ENCODE peak calls at places on chromosomes 3 and 15, in seven cellular contexts. I is psoas muscle, L is GM23248, R is stomach, U is HCT116, Y is A673, V is heart left ventricle. W is an unnamed sample.
A peak's percentile ranks its signal among the peaks of the same experiment; 100 is the strongest.

GRCh38 chr15:75027551-75027950 is 4.2 kb downstream of the PPCDC start:
- DNase-seq in I (no peak), L (no peak), R (peak; percentile 28), U (no peak), Y (no peak), V (no peak), W (no peak)

GRCh38 chr3:134020135-134020680 is 9.5 kb downstream of the SLCO2A1 start:
- DNase-seq in I (no peak), L (no peak), R (no peak), U (no peak), Y (no peak), V (no peak), W (peak; percentile 26)

GRCh38 chr3:155912574-155913190 is 42.2 kb downstream of the GMPS start:
- DNase-seq in I (no peak), L (peak; percentile 34), R (no peak), U (no peak), Y (no peak), V (no peak), W (no peak)

GRCh38 chr15:69762373-69763148 is 309.9 kb downstream of the RPLP1 start:
- DNase-seq in I (no peak), L (no peak), R (no peak), U (peak; percentile 26), Y (peak; percentile 29), V (no peak), W (no peak)

GRCh38 chr15:39594056-39594763 is 13.3 kb downstream of the THBS1 start:
- DNase-seq in I (no peak), L (peak; percentile 41), R (no peak), U (no peak), Y (no peak), V (no peak), W (no peak)

GRCh38 chr3:194141415-194142155 is 5.6 kb downstream of the HES1 start:
- DNase-seq in I (peak; percentile 94), L (peak; percentile 96), R (peak; percentile 95), U (peak; percentile 82), Y (peak; percentile 93), V (peak; percentile 94), W (peak; percentile 91)

GRCh38 chr3:99410789-99411311 is 227.5 kb upstream of the COL8A1 start:
- DNase-seq in I (no peak), L (peak; percentile 90), R (no peak), U (no peak), Y (no peak), V (no peak), W (no peak)

GRCh38 chr3:23710555-23710954 is 95.2 kb upstream of the UBE2E1 start:
- DNase-seq in I (peak; percentile 23), L (no peak), R (no peak), U (no peak), Y (no peak), V (peak; percentile 62), W (peak; percentile 69)

GRCh38 chr15:75663931-75664421 is 16.3 kb downstream of the SNX33 start:
- DNase-seq in I (no peak), L (no peak), R (peak; percentile 68), U (no peak), Y (no peak), V (no peak), W (no peak)

GRCh38 chr3:181633556-181633955 is 78.2 kb upstream of the SOX2 start:
- DNase-seq in I (no peak), L (no peak), R (no peak), U (no peak), Y (no peak), V (no peak), W (no peak)

GRCh38 chr3:158313344-158313927 is 203.5 kb downstream of the RSRC1 start:
- DNase-seq in I (no peak), L (peak; percentile 32), R (no peak), U (peak; percentile 39), Y (peak; percentile 64), V (no peak), W (no peak)

GRCh38 chr15:48962662-48963523 is 826 bp downstream of the SHC4 start:
- DNase-seq in I (peak; percentile 52), L (peak; percentile 83), R (no peak), U (no peak), Y (peak; percentile 31), V (no peak), W (no peak)

GRCh38 chr15:74040115-74040850 is 42.1 kb downstream of the GOLGA6A start:
- DNase-seq in I (peak; percentile 66), L (peak; percentile 98), R (no peak), U (no peak), Y (peak; percentile 88), V (peak; percentile 73), W (peak; percentile 86)

GRCh38 chr3:9064853-9065252 is 101.6 kb upstream of the RAD18 start:
- DNase-seq in I (no peak), L (peak; percentile 12), R (no peak), U (no peak), Y (peak; percentile 83), V (peak; percentile 45), W (no peak)

GRCh38 chr15:63093486-63094205 is 28.0 kb upstream of the LACTB start:
- DNase-seq in I (peak; percentile 76), L (peak; percentile 82), R (peak; percentile 84), U (peak; percentile 65), Y (peak; percentile 70), V (peak; percentile 82), W (peak; percentile 84)

GRCh38 chr3:114718071-114718896 is 424.5 kb downstream of the TIGIT start:
- DNase-seq in I (no peak), L (no peak), R (no peak), U (no peak), Y (no peak), V (no peak), W (no peak)

GRCh38 chr15:79091204-79091867 is 756 bp upstream of the RASGRF1 start:
- DNase-seq in I (no peak), L (peak; percentile 43), R (no peak), U (no peak), Y (peak; percentile 42), V (no peak), W (no peak)

GRCh38 chr15:79090487-79091203 is at the start of gene RASGRF1:
- DNase-seq in I (no peak), L (peak; percentile 7), R (no peak), U (no peak), Y (peak; percentile 45), V (no peak), W (peak; percentile 11)

GRCh38 chr15:79089331-79089889 is 1.2 kb downstream of the RASGRF1 start:
- DNase-seq in I (no peak), L (no peak), R (no peak), U (no peak), Y (no peak), V (no peak), W (peak; percentile 16)

GRCh38 chr15:79088426-79089205 is 2.0 kb downstream of the RASGRF1 start:
- DNase-seq in I (no peak), L (no peak), R (no peak), U (no peak), Y (no peak), V (no peak), W (peak; percentile 9)

DNA sequence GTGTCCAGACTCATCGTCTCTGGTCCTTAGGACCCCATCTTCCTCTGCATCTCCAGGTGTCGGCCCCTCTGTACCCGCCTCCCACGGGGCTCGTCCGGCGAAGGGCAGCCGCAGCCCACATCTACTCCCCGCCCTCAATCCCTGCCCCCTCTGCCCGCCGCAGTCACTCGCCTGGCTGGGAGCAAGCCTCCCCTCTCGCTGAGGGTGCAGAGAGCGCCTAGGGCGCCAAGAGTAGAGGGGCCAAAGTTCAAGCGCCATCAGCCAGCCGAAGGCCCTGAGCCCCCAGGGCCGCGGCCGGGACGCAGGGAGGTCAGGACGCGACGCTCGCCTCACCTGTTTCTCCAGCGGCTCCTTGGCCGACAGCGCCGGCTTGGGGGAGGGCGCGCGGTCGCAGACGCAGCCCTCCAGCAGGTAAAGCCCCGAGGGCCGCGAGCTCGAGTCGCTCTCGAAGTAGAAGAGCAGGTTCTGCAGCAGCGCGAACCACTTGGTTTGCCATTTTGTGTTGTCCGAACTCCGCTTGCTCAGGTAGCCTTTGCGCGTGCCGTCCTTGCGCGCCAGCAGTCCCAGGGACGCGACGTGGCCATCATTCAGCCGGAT is 592 bp downstream of the RASGRF1 start:
- DNase-seq in I (no peak), L (no peak), R (no peak), U (no peak), Y (peak; percentile 11), V (no peak), W (peak; percentile 21)
- H3K4me3 ChIP-seq in I (peak overlapping the region; percentile 49), L (no peak overlapping the region), R (peak overlapping the region; percentile 36), U (no peak overlapping the region), Y (peak overlapping the region; percentile 15), V (peak overlapping the region; percentile 23), W (peak overlapping the region; percentile 37)

DNA sequence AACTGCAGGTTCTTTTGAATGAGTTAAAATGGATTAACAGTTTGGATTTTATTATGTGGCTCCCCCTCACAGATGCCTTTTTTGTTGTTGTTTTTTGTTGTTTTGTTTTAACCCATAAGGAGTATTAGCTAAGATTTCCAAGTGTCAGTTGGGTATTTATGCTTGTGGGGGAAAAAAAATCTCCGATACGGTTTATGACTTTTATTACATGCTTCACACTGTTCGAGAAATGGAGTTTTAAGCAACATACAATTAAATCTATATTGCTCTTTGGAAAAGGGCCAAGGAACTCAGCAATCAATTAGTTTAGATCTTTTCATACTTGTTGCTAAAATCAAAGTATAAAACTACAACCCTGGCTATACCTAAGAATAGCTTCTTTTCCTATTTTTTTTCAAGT is 15.9 kb downstream of the NR2F2 start:
- DNase-seq in I (no peak), L (no peak), R (no peak), U (no peak), Y (no peak), V (no peak), W (no peak)
- H3K27me3 ChIP-seq in I (no peaks in the 10 kb centered on the region), L (no peaks in the 10 kb centered on the region), R (peaks cover 63% of the 10 kb centered on the region), U (no peaks in the 10 kb centered on the region), Y (no peaks in the 10 kb centered on the region), V (peaks cover 26% of the 10 kb centered on the region), W (no peaks in the 10 kb centered on the region)

GRCh38 chr3:27532931-27533607 is 48.9 kb upstream of the SLC4A7 start:
- DNase-seq in I (no peak), L (peak; percentile 40), R (no peak), U (no peak), Y (no peak), V (no peak), W (no peak)
- H3K27ac ChIP-seq in I (peak overlapping the region; percentile 54), L (peak overlapping the region; percentile 91), R (peak overlapping the region; percentile 79), U (peak overlapping the region; percentile 97), Y (no peak overlapping the region), V (no peak overlapping the region), W (peak overlapping the region; percentile 68)

GRCh38 chr3:116863842-116864626 is 154.5 kb downstream of the TUSC7 start:
- DNase-seq in I (no peak), L (peak; percentile 64), R (no peak), U (no peak), Y (peak; percentile 65), V (no peak), W (no peak)
- H3K4me3 ChIP-seq in I (peak overlapping the region; percentile 28), L (peak overlapping the region; percentile 74), R (peak overlapping the region; percentile 37), U (no peak overlapping the region), Y (peak overlapping the region; percentile 22), V (no peak overlapping the region), W (no peak overlapping the region)

GRCh38 chr15:55588818-55589122 is 625 bp upstream of the PYGO1 start:
- DNase-seq in I (no peak), L (no peak), R (no peak), U (no peak), Y (no peak), V (no peak), W (no peak)
- H3K27me3 ChIP-seq in I (no peaks in the 10 kb centered on the region), L (no peaks in the 10 kb centered on the region), R (peaks cover 26% of the 10 kb centered on the region), U (no peaks in the 10 kb centered on the region), Y (peaks cover 42% of the 10 kb centered on the region), V (peaks cover 14% of the 10 kb centered on the region), W (no peaks in the 10 kb centered on the region)

GRCh38 chr3:131655076-131655685 is 152.4 kb upstream of the MRPL3 start:
- DNase-seq in I (no peak), L (peak; percentile 62), R (no peak), U (no peak), Y (no peak), V (no peak), W (no peak)
- H3K27ac ChIP-seq in I (no peak overlapping the region), L (no peak overlapping the region), R (no peak overlapping the region), U (no peak overlapping the region), Y (no peak overlapping the region), V (no peak overlapping the region), W (no peak overlapping the region)

W was measured in right atrium auricular region.